ENCODE peak calls at places on chromosome 21, in six cellular contexts. One of them, this sample, is unnamed. For H3K36me3 and H3K27me3, the result is how much of the 10 kb centered on the place peaks cover.

GRCh38 chr21:36966066-36966845 is at the start of gene HLCS:
- DNase-seq in PC-9: peak
- DNase-seq in heart right ventricle: peak
- DNase-seq in neural progenitor cell: peak
- DNase-seq in colonic mucosa: peak
- DNase-seq in bronchial epithelial cell: peak
- DNase-seq in this sample: peak

GRCh38 chr21:29018540-29018939 is 609 bp downstream of the RWDD2B start:
- DNase-seq in PC-9: no peak
- DNase-seq in heart right ventricle: no peak
- DNase-seq in neural progenitor cell: no peak
- DNase-seq in colonic mucosa: no peak
- DNase-seq in bronchial epithelial cell: no peak
- DNase-seq in this sample: no peak

GRCh38 chr21:33761104-33762036 is 119.1 kb downstream of the ITSN1 start:
- DNase-seq in PC-9: peak
- DNase-seq in heart right ventricle: peak
- DNase-seq in neural progenitor cell: no peak
- DNase-seq in colonic mucosa: no peak
- DNase-seq in bronchial epithelial cell: peak
- DNase-seq in this sample: no peak

GRCh38 chr21:26007911-26008579 is 162.5 kb downstream of the APP start:
- DNase-seq in PC-9: no peak
- DNase-seq in heart right ventricle: no peak
- DNase-seq in neural progenitor cell: no peak
- DNase-seq in colonic mucosa: no peak
- DNase-seq in bronchial epithelial cell: peak
- DNase-seq in this sample: no peak

GRCh38 chr21:41803316-41803715 is 36.5 kb upstream of the RIPK4 start:
- DNase-seq in PC-9: no peak
- DNase-seq in heart right ventricle: no peak
- DNase-seq in neural progenitor cell: no peak
- DNase-seq in colonic mucosa: no peak
- DNase-seq in bronchial epithelial cell: no peak
- DNase-seq in this sample: peak

GRCh38 chr21:26170471-26171309 is at the start of gene APP:
- DNase-seq in PC-9: peak
- DNase-seq in heart right ventricle: peak
- DNase-seq in neural progenitor cell: peak
- DNase-seq in colonic mucosa: peak
- DNase-seq in bronchial epithelial cell: no peak
- DNase-seq in this sample: peak

GRCh38 chr21:41065539-41065938 is 102.4 kb upstream of the BACE2 start:
- DNase-seq in PC-9: no peak
- DNase-seq in heart right ventricle: no peak
- DNase-seq in neural progenitor cell: no peak
- DNase-seq in colonic mucosa: no peak
- DNase-seq in bronchial epithelial cell: no peak
- DNase-seq in this sample: no peak

GRCh38 chr21:41396452-41397107 is 29.5 kb upstream of the MX1 start:
- DNase-seq in PC-9: peak
- DNase-seq in heart right ventricle: no peak
- DNase-seq in neural progenitor cell: peak
- DNase-seq in colonic mucosa: peak
- DNase-seq in bronchial epithelial cell: peak
- DNase-seq in this sample: peak

GRCh38 chr21:41687633-41688032 is 79.2 kb downstream of the RIPK4 start:
- DNase-seq in PC-9: no peak
- DNase-seq in heart right ventricle: no peak
- DNase-seq in neural progenitor cell: no peak
- DNase-seq in colonic mucosa: no peak
- DNase-seq in bronchial epithelial cell: no peak
- DNase-seq in this sample: no peak

GRCh38 chr21:41536076-41536826 is 28.3 kb upstream of the TMPRSS2 start:
- DNase-seq in PC-9: peak
- DNase-seq in heart right ventricle: no peak
- DNase-seq in neural progenitor cell: no peak
- DNase-seq in colonic mucosa: peak
- DNase-seq in bronchial epithelial cell: peak
- DNase-seq in this sample: no peak

GRCh38 chr21:15009964-15010363 is 54.8 kb downstream of the NRIP1 start:
- DNase-seq in PC-9: no peak
- DNase-seq in heart right ventricle: no peak
- DNase-seq in neural progenitor cell: no peak
- DNase-seq in colonic mucosa: no peak
- DNase-seq in bronchial epithelial cell: no peak
- DNase-seq in this sample: no peak

GRCh38 chr21:29105218-29105617 is 25.2 kb upstream of the MAP3K7CL start:
- DNase-seq in PC-9: no peak
- DNase-seq in heart right ventricle: no peak
- DNase-seq in neural progenitor cell: no peak
- DNase-seq in colonic mucosa: no peak
- DNase-seq in bronchial epithelial cell: peak
- DNase-seq in this sample: no peak

GRCh38 chr21:33240404-33240803 is 10.7 kb downstream of the IFNAR2 start:
- DNase-seq in PC-9: no peak
- DNase-seq in heart right ventricle: no peak
- DNase-seq in neural progenitor cell: no peak
- DNase-seq in colonic mucosa: no peak
- DNase-seq in bronchial epithelial cell: no peak
- DNase-seq in this sample: no peak

GRCh38 chr21:42568834-42569731 is 55.4 kb downstream of the SLC37A1 start:
- DNase-seq in PC-9: no peak
- DNase-seq in heart right ventricle: no peak
- DNase-seq in neural progenitor cell: no peak
- DNase-seq in colonic mucosa: no peak
- DNase-seq in bronchial epithelial cell: no peak
- DNase-seq in this sample: peak

GRCh38 chr21:37829447-37829846 is 86.8 kb downstream of the KCNJ6 start:
- DNase-seq in PC-9: no peak
- DNase-seq in heart right ventricle: no peak
- DNase-seq in neural progenitor cell: no peak
- DNase-seq in colonic mucosa: peak
- DNase-seq in bronchial epithelial cell: peak
- DNase-seq in this sample: no peak

GRCh38 chr21:16578912-16579311 is 849.1 kb downstream of the USP25 start:
- DNase-seq in PC-9: no peak
- DNase-seq in heart right ventricle: no peak
- DNase-seq in neural progenitor cell: no peak
- DNase-seq in colonic mucosa: no peak
- DNase-seq in bronchial epithelial cell: no peak
- DNase-seq in this sample: no peak

GRCh38 chr21:42013338-42013737 is 3.2 kb upstream of the ZBTB21 start:
- DNase-seq in PC-9: no peak
- DNase-seq in heart right ventricle: no peak
- DNase-seq in neural progenitor cell: no peak
- DNase-seq in colonic mucosa: no peak
- DNase-seq in bronchial epithelial cell: no peak
- DNase-seq in this sample: no peak

GRCh38 chr21:25421327-25422028 is 185.8 kb downstream of the MRPL39 start:
- DNase-seq in PC-9: no peak
- DNase-seq in heart right ventricle: peak
- DNase-seq in neural progenitor cell: peak
- DNase-seq in colonic mucosa: no peak
- DNase-seq in bronchial epithelial cell: peak
- DNase-seq in this sample: no peak

GRCh38 chr21:45432575-45433255 is 27.8 kb downstream of the COL18A1 start:
- DNase-seq in PC-9: no peak
- DNase-seq in heart right ventricle: no peak
- DNase-seq in neural progenitor cell: no peak
- DNase-seq in colonic mucosa: no peak
- DNase-seq in bronchial epithelial cell: no peak
- DNase-seq in this sample: no peak

GRCh38 chr21:45433301-45433700 is 28.3 kb downstream of the COL18A1 start:
- DNase-seq in PC-9: no peak
- DNase-seq in heart right ventricle: no peak
- DNase-seq in neural progenitor cell: no peak
- DNase-seq in colonic mucosa: no peak
- DNase-seq in bronchial epithelial cell: no peak
- DNase-seq in this sample: no peak

GRCh38 chr21:45430521-45431501 is 25.8 kb downstream of the COL18A1 start:
- DNase-seq in PC-9: no peak
- DNase-seq in heart right ventricle: no peak
- DNase-seq in neural progenitor cell: peak
- DNase-seq in colonic mucosa: no peak
- DNase-seq in bronchial epithelial cell: no peak
- DNase-seq in this sample: no peak

GRCh38 chr21:45433911-45434644 is 29.1 kb downstream of the COL18A1 start:
- DNase-seq in PC-9: no peak
- DNase-seq in heart right ventricle: no peak
- DNase-seq in neural progenitor cell: no peak
- DNase-seq in colonic mucosa: no peak
- DNase-seq in bronchial epithelial cell: no peak
- DNase-seq in this sample: no peak

DNA sequence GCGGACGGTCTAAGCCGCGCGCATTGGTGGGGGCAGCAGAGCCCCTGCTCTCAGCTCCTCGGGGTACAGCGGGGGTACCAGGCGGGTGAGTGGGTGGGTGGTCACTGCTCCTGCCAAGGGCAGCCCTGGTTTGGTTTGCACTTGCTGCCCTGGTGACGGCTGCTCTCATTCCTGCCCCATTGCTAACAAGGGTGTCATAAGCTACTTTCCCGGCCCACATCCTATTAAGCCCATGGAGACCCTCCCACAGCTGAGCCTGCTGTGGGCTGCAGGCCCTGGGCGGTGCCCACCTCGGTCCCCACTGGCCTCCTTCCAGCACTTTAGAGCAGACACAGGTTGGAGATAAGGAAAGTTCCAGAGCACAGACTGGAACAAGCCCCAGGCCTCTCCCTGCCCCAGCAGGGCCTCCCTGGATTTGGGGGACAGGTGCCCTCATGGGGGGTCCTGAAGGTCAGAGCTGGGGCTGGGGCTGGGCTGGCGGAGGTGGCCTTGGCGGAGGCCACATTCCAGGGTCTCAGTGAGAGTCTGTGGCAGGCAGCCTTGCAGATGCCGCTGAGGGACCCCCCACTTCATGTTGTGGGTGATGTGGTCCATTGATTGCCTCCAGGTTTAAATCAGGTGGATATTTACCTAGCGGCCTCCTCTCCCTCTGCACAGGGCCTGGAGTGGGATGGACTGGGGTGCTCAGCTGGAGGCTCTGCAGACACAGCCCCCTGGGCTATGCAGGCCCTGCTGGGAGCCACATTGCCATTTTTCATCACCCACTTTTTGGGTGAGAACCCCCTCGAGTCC is 27.0 kb downstream of the COL18A1 start:
- DNase-seq in PC-9: no peak
- DNase-seq in heart right ventricle: no peak
- DNase-seq in neural progenitor cell: no peak
- DNase-seq in colonic mucosa: no peak
- DNase-seq in bronchial epithelial cell: no peak
- DNase-seq in this sample: no peak
- H3K36me3 ChIP-seq in PC-9: under half
- H3K36me3 ChIP-seq in heart right ventricle: under half
- H3K36me3 ChIP-seq in neural progenitor cell: under half
- H3K36me3 ChIP-seq in colonic mucosa: under half
- H3K36me3 ChIP-seq in bronchial epithelial cell: under half
- H3K36me3 ChIP-seq in this sample: under half

DNA sequence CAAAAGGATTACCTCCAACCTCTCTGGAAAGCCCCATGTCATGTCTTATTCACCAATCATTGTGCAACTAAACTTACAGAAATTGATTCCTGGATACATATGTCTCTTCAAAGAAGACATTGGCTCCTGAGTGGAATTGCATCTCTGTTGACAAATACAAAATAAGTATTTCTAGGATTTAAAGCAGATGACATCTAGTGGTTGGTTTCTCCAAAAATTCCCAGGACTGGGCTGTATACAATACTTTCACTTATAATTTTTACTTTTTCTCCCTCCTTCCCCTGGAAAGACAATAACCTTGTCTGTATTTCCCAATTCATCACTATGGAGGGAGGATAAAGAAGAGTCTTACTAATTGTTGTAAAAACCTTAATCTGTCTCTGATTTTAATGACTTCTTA is 1347.4 kb downstream of the NCAM2 start:
- DNase-seq in PC-9: no peak
- DNase-seq in heart right ventricle: no peak
- DNase-seq in neural progenitor cell: no peak
- DNase-seq in colonic mucosa: no peak
- DNase-seq in bronchial epithelial cell: no peak
- DNase-seq in this sample: no peak
- H3K4me3 ChIP-seq in PC-9: no peak
- H3K4me3 ChIP-seq in heart right ventricle: no peak
- H3K4me3 ChIP-seq in neural progenitor cell: no peak
- H3K4me3 ChIP-seq in colonic mucosa: no peak
- H3K4me3 ChIP-seq in bronchial epithelial cell: no peak
- H3K4me3 ChIP-seq in this sample: no peak

DNA sequence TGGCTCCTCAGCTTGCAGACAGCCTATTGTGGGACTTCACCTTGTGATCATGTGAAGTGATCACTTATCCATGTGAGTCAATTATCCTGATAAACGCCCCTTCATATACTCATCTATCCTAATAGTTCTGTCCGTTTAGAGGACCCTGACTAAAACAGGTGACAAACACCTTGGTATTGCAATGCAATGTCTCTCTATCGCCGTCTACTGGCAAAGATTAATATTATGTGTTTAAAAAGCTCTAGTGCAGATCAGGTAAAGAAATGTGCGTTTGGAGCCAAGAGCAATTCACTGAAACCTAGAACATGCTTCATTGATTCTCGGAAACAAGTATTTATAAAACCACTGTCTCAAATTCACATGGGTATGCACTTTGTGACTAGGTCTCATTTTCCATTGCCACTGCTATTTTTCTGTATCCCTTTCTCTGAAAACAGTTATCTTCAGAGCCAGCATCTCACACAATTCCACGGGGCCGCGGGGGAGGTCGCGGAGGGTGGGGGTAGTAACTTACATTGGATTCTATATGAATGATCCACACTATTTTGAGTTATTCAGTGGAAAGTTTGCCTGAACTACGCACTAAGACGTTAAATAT is 554.6 kb upstream of the NCAM2 start:
- DNase-seq in PC-9: no peak
- DNase-seq in heart right ventricle: no peak
- DNase-seq in neural progenitor cell: peak
- DNase-seq in colonic mucosa: no peak
- DNase-seq in bronchial epithelial cell: no peak
- DNase-seq in this sample: no peak
- H3K27me3 ChIP-seq in PC-9: under half
- H3K27me3 ChIP-seq in heart right ventricle: under half
- H3K27me3 ChIP-seq in neural progenitor cell: under half
- H3K27me3 ChIP-seq in colonic mucosa: under half
- H3K27me3 ChIP-seq in bronchial epithelial cell: under half
- H3K27me3 ChIP-seq in this sample: under half

DNA sequence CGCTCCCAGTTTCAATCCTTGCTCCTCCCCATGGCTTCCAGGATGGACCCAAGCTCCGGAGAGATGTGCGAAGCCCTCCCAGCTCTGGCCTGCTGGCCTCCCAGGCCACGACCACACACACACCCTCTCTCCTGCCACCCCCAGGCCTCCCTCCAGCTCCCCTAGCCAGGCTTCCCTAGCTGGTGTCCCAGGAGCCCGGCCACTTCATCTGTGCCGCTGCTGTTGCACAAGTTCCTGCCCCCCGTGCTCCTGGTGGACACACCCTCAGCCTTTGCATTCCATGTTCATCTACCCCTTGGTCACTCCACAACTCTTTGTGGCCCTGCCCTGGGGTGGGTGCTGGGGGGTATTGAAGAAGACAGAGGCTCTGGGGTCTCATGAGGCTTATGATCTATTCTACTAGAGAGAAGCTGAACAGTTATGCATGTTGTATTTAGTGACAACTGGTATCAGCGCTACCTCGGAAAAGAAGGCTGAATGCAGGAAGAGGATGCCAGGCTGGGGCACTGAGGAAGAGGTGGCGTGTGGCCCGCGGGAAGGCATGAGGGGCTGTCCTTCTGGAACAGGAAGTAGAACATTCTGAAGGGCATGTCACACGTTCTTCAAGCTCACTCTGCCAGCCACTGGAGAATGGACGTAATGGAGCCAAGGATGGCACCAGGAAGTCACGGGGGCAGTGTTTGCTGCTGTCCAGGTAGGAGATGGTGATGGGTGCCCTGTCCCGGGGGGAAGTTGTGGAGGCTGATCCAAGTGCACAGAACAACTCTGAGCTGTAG is 172.4 kb downstream of the PSMG1 start:
- DNase-seq in PC-9: no peak
- DNase-seq in heart right ventricle: no peak
- DNase-seq in neural progenitor cell: no peak
- DNase-seq in colonic mucosa: no peak
- DNase-seq in bronchial epithelial cell: no peak
- DNase-seq in this sample: peak
- H3K36me3 ChIP-seq in PC-9: under half
- H3K36me3 ChIP-seq in heart right ventricle: under half
- H3K36me3 ChIP-seq in neural progenitor cell: under half
- H3K36me3 ChIP-seq in colonic mucosa: under half
- H3K36me3 ChIP-seq in bronchial epithelial cell: under half
- H3K36me3 ChIP-seq in this sample: under half

This sample was measured in aorta.